ENCODE peak calls at places on chromosomes 4 and X, in six cellular contexts. H is IMR-90, Q is mesendoderm, W is neuronal stem cell, L is mesenchymal stem cell, Z is H1. J is an unnamed sample.

GRCh38 chr4:119693127-119693526 is 64.5 kb upstream of the PDE5A start:
- DNase-seq in W (no peak), Z (no peak), H (peak; percentile 55), L (peak; percentile 47), Q (no peak), J (no peak)

GRCh38 chr4:106671711-106672110 is 303.1 kb upstream of the GIMD1 start:
- DNase-seq in H (no peak), Q (no peak), Z (no peak), W (no peak), L (peak; percentile 18), J (no peak)

GRCh38 chr4:73589261-73589847 is 30.9 kb downstream of the RASSF6 start:
- DNase-seq in Z (no peak), L (peak; percentile 59), W (no peak), H (peak; percentile 85), Q (peak; percentile 42), J (no peak)

GRCh38 chr4:127732623-127733199 is 2.5 kb downstream of the SLC25A31 start:
- DNase-seq in H (peak; percentile 60), W (peak; percentile 29), Q (peak; percentile 60), Z (no peak), L (peak; percentile 61), J (no peak)

GRCh38 chr4:113077611-113078010 is 28.2 kb downstream of the ANK2 start:
- DNase-seq in Z (no peak), Q (no peak), W (peak; percentile 38), L (no peak), H (no peak), J (no peak)

GRCh38 chrX:74467656-74468055 is 46.4 kb downstream of the SLC16A2 start:
- DNase-seq in Q (no peak), H (no peak), W (no peak), Z (no peak), L (no peak), J (no peak)

GRCh38 chr4:126733301-126733700 is 899.5 kb upstream of the INTU start:
- DNase-seq in W (no peak), H (peak; percentile 19), L (no peak), Z (no peak), Q (no peak), J (no peak)

GRCh38 chr4:95161781-95162469 is 386.8 kb downstream of the UNC5C start:
- DNase-seq in Q (peak; percentile 59), L (no peak), Z (no peak), W (no peak), H (no peak), J (no peak)

GRCh38 chr4:183287677-183288076 is 32.4 kb downstream of the CLDN22 start:
- DNase-seq in Z (no peak), L (no peak), H (no peak), Q (no peak), W (no peak), J (no peak)

GRCh38 chr4:149781150-149781549 is 34.5 kb downstream of the IQCM start:
- DNase-seq in Z (no peak), W (no peak), Q (no peak), H (peak; percentile 80), L (peak; percentile 33), J (no peak)

GRCh38 chr4:177441061-177441802 is 1.0 kb downstream of the AGA start:
- DNase-seq in L (peak; percentile 38), Q (peak; percentile 71), Z (peak; percentile 47), H (peak; percentile 28), W (no peak), J (no peak)

GRCh38 chrX:22032084-22032483 is at the start of gene PHEX:
- DNase-seq in H (no peak), Z (no peak), Q (no peak), L (no peak), W (no peak), J (no peak)

GRCh38 chrX:110418857-110419249 is 60.2 kb downstream of the RTL9 start:
- DNase-seq in Z (no peak), L (peak; percentile 80), Q (no peak), H (peak; percentile 86), W (no peak), J (no peak)

GRCh38 chr4:147286846-147287587 is 193.9 kb upstream of the EDNRA start:
- DNase-seq in L (peak; percentile 13), Z (no peak), H (peak; percentile 32), W (no peak), Q (no peak), J (no peak)

GRCh38 chr4:181952478-181952877 is 290.7 kb upstream of the TENM3 start:
- DNase-seq in Z (no peak), Q (peak; percentile 7), W (no peak), H (peak; percentile 96), L (peak; percentile 72), J (no peak)

GRCh38 chrX:75911716-75912115 is 126.7 kb upstream of the MAGEE2 start:
- DNase-seq in W (no peak), H (no peak), Q (no peak), L (no peak), Z (no peak), J (no peak)

DNA sequence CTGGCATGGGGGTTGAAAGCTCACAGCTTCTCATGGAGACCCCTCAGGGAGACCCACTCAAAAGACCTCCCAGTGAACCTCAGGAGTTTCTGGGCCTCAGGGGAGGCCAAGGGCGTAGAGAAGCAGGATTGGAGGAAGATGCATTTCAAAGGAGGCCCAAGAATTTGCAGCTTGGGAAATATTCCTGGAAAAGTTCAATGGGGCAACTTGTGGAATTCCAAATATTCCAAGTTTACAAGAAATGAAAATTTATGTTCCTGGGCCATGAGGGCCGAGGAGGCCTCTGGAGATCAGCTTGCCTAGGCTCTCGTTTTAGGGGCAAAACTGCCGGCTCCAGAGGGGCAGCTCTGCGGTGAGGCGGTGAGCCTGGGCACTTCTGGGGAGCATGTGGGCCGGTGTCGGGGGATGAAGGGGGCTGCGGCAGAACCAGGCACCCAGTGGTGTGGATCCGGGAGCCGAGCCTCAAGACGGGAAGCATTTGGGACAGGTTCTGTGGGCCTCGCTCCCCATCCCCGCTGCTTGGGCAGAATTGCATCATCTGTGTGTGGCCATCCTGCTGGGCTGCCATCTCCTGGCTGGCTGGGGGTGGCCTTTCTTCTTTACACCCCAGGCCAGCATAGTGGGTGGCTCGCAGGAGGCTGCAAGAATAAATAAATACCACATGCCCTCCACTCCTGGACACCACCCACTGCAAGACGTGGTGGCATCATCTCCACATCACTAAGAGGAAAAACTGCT is 54.6 kb upstream of the GPR78 start:
- DNase-seq in L (peak; percentile 35), H (peak; percentile 28), W (no peak), Z (no peak), Q (no peak), J (no peak)
- H2BK120ac ChIP-seq in L (peak overlapping the region; percentile 11), H (peak overlapping the region; percentile 90), W (peak overlapping the region; percentile 13), Z (no peak overlapping the region), Q (no peak overlapping the region), J (no peak overlapping the region)

GRCh38 chr4:2042207-2042946 is 16.8 kb upstream of the NAT8L start:
- DNase-seq in W (no peak), Z (peak; percentile 69), Q (no peak), L (peak; percentile 29), H (no peak), J (peak; percentile 39)

GRCh38 chr4:2043396-2044118 is 15.6 kb upstream of the NAT8L start:
- DNase-seq in L (no peak), W (no peak), Z (peak; percentile 42), H (no peak), Q (no peak), J (no peak)

GRCh38 chr4:2042947-2043395 is 16.2 kb upstream of the NAT8L start:
- DNase-seq in H (no peak), W (no peak), L (no peak), Q (no peak), Z (no peak), J (no peak)

GRCh38 chr4:2040391-2041233 is 18.5 kb upstream of the NAT8L start:
- DNase-seq in Q (no peak), Z (peak; percentile 69), W (no peak), H (no peak), L (no peak), J (peak; percentile 45)

DNA sequence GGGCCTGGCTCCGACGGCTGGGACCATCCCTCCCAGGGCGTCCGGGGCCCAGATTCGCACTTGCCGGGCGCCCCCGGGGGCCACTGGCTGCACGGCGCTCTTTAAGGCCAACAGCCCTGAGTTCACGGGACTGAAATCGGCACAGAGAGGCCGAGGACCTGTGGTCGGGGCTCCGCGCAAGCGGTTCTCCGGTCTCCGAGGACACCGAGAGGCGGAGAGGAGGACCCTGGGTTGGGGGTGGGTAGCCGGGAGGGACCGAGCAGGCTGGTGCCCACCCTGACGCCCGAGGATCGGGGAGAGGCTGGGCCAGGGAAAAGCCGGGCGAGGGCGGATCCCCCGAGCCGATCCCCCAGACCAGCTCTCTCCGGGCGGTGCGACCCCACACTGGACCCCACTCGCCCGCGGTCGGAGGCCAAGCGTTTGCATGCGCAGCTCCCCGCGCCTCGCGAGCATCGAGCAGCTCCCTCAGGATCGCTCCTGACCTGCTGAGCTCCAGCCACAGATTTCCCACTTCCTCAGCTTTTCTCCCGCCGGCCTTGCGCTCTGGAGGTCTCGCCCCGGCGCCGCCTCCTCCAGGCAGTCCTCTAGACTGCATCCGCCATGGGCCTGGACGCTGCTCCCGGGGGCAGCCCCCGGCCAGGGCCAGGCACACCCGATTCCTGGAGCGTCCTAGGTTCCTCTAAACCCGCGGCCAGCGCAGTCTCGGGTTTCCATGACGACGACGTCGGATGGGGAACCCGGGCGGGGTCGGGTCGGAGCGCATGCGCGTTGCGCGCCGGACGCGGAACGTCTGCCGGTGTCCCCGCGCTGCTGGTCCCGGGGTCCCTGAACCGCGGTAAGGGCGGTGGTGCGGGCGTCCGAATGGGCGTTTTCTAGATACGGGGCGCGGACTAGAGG is 17.6 kb upstream of the NAT8L start:
- DNase-seq in W (peak; percentile 92), Z (peak; percentile 98), H (peak; percentile 60), L (peak; percentile 76), Q (peak; percentile 89), J (peak; percentile 92)
- H2BK15ac ChIP-seq in W (peak overlapping the region; percentile 67), Z (no peak overlapping the region), H (no peak overlapping the region), L (peak overlapping the region; percentile 40), Q (no peak overlapping the region), J (no peak overlapping the region)

DNA sequence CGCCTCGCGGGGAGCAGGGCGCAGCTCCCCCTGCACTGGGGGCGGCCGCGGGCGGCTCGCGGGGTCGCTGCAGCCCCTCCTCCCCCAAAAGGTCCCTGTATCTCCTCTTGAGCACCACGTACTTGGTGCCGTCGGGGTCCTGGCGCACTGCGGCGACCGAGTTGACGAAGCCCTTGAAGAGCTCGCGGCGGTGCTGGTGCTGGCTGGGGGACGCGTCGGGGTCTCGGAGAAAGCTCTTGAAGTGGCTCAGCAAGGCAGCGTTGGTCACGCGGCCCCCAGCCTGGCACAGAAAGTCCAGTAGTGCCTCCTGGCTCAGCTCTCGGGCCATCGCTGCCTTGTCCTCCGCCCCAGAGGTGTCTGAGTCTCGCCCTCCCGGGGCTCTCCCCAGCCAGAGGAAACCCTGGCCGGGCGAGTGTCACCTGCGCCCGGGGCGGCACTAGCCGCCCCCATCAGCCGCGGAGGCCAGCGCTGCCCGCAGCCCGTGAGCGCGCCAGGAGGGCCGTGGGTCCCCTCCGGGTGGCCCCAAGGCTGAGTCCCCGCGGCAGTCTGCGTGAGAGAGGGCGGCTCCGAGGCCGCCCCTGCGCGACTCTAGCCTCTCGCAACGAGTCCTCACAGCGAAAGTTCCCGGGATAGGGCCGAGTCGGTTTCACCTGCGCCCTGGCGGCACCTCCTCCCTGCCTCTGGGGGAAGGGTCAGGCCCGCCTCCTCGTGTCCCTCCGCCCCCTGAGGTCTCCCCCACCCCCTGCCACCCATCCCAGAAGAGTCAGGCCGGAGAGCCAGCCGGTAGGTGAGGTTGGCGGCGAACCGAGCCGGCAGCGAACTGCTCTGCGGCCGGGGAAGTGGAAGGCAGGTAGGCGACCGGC is at the start of gene SOWAHB:
- DNase-seq in Q (peak; percentile 79), W (peak; percentile 32), L (no peak), Z (peak; percentile 80), H (no peak), J (peak; percentile 86)
- H2BK120ac ChIP-seq in Q (no peak within 1 kb of the TSS), W (peak within 1 kb of the TSS; percentile 94), L (no peak within 1 kb of the TSS), Z (no peak within 1 kb of the TSS), H (no peak within 1 kb of the TSS), J (no peak within 1 kb of the TSS)

DNA sequence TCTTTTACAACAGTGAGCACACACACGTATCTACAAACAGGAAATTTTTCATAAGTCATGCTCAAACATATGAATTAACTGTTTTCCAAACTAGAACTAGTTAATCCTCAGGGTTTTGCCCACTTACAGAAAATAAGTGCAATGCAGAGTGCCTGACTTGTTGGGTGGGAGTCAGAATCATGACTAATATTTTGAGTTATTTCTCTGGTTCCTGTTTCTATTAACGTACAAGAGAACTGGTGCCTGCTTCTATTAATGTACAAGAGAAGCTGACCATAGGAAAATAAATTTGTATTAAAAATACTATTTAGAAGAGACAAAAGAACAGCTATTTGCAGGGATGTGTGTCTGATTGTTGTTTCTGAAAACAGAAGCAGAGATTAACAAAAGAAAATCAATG is 137.8 kb downstream of the GPC3 start:
- DNase-seq in Z (no peak), W (no peak), L (no peak), Q (no peak), H (no peak), J (no peak)
- H2BK15ac ChIP-seq in Z (no peak overlapping the region), W (no peak overlapping the region), L (no peak overlapping the region), Q (no peak overlapping the region), H (no peak overlapping the region), J (no peak overlapping the region)